ENCODE peak calls at places on chromosomes 5 and 9, in five cellular contexts. A, I, X, G and W are unnamed samples.

GRCh38 chr9:71609453-71609840 is 158.9 kb downstream of the CEMIP2 start:
- DNase-seq in X (no peak), I (no peak), G (peak), A (peak), W (no peak)

GRCh38 chr5:55600536-55601208 is 65.9 kb upstream of the PLPP1 start:
- DNase-seq in I (no peak), X (peak), G (peak), A (peak), W (no peak)

GRCh38 chr5:180692426-180692825 is 43.0 kb upstream of the FLT4 start:
- DNase-seq in I (no peak), G (no peak), A (no peak), X (no peak), W (no peak)

GRCh38 chr9:34999576-34999975 is 10.0 kb downstream of the DNAJB5 start:
- DNase-seq in G (no peak), I (no peak), X (no peak), A (no peak), W (no peak)

GRCh38 chr5:60597570-60597969 is 102.4 kb downstream of the DEPDC1B start:
- DNase-seq in A (no peak), X (peak), G (no peak), I (no peak), W (no peak)

GRCh38 chr5:80782626-80783025 is 127.8 kb upstream of the DHFR start:
- DNase-seq in X (no peak), A (no peak), G (no peak), I (no peak), W (no peak)

GRCh38 chr5:53323511-53323910 is 156.9 kb upstream of the FST start:
- DNase-seq in G (no peak), X (no peak), A (no peak), I (no peak), W (no peak)

GRCh38 chr5:126309860-126310259 is 113.3 kb upstream of the GRAMD2B start:
- DNase-seq in G (no peak), X (no peak), I (no peak), A (peak), W (no peak)

GRCh38 chr5:167381457-167381856 is 910.0 kb upstream of the WWC1 start:
- DNase-seq in G (no peak), I (no peak), X (no peak), A (no peak), W (no peak)

GRCh38 chr9:81445331-81445921 is 243.9 kb downstream of the TLE1 start:
- DNase-seq in I (no peak), G (no peak), A (no peak), X (peak), W (no peak)

GRCh38 chr5:93189707-93190120 is 391.3 kb downstream of the NR2F1-AS1 start:
- DNase-seq in G (peak), I (no peak), A (peak), X (peak), W (no peak)

GRCh38 chr5:158822099-158822498 is 277.6 kb downstream of the EBF1 start:
- DNase-seq in G (no peak), I (no peak), X (no peak), A (no peak), W (no peak)

GRCh38 chr9:92989561-92989960 is 42.2 kb downstream of the FGD3 start:
- DNase-seq in X (no peak), I (no peak), A (no peak), G (no peak), W (peak)

GRCh38 chr9:4353236-4353635 is 53.4 kb upstream of the GLIS3 start:
- DNase-seq in G (peak), X (no peak), I (no peak), A (no peak), W (no peak)

GRCh38 chr5:89268460-89268859 is 385.5 kb upstream of the MEF2C start:
- DNase-seq in A (no peak), G (no peak), X (peak), I (no peak), W (no peak)